ENCODE peak calls at places on chromosomes 4 and X, in eight cellular contexts. A is kidney tubule cell; J is RKO; R is ELF-1; M is AML-193; I is GM20000; Q is stimulated activated naive B cell treated with anti-CD40 and anti-IgM and Interleukin-4, amounts not matched to agents 10 μg/mL and 1 μg/mL and 100 μg/mL, for 72 hours; X is NCI-H345. F is an unnamed sample.

GRCh38 chr4:144787365-144788263 is 141.7 kb downstream of the HHIP start:
- DNase-seq in X (no peak), M (peak), J (peak), A (peak), R (peak), Q (no peak), I (peak), F (peak)

GRCh38 chr4:1796486-1797204 is 3.6 kb downstream of the FGFR3 start:
- DNase-seq in A (no peak), Q (no peak), M (no peak), I (no peak), X (no peak), R (no peak), J (no peak), F (no peak)

GRCh38 chrX:75609361-75609760 is 86.5 kb upstream of the ZDHHC15 start:
- DNase-seq in M (no peak), J (no peak), Q (no peak), I (no peak), A (no peak), X (no peak), R (peak), F (no peak)

GRCh38 chr4:122576261-122577188 is 44.3 kb downstream of the IL21 start:
- DNase-seq in I (peak), Q (no peak), J (peak), R (no peak), X (peak), M (peak), A (peak), F (peak)

GRCh38 chrX:1417921-1418875 is 26.3 kb upstream of the SLC25A6 start:
- DNase-seq in J (no peak), M (no peak), X (no peak), Q (no peak), I (no peak), A (no peak), R (peak), F (no peak)

GRCh38 chrX:151458824-151459223 is 61.8 kb downstream of the VMA21 start:
- DNase-seq in M (no peak), X (no peak), J (no peak), A (peak), I (no peak), R (no peak), Q (no peak), F (no peak)

GRCh38 chrX:74531081-74531480 is 83.3 kb downstream of the RLIM start:
- DNase-seq in X (no peak), I (no peak), A (no peak), J (no peak), M (no peak), Q (no peak), R (no peak), F (no peak)

GRCh38 chr4:168514249-168514852 is 17.5 kb downstream of the PALLD start:
- DNase-seq in A (peak), Q (no peak), R (no peak), I (peak), J (peak), M (peak), X (peak), F (peak)

GRCh38 chr4:88137112-88137511 is 21.3 kb downstream of the ABCG2 start:
- DNase-seq in I (no peak), R (no peak), A (peak), Q (no peak), J (no peak), X (no peak), M (no peak), F (no peak)

F was measured in NB4.